ENCODE peak calls at places on chromosomes 5 and 9, in seven cellular contexts. One of them, this sample, is unnamed.

GRCh38 chr5:178551059-178551458 is 39.1 kb downstream of the COL23A1 start:
- DNase-seq in tibial nerve: no peak
- DNase-seq in K562: peak; percentile 29
- DNase-seq in sigmoid colon: no peak
- DNase-seq in A549: peak; percentile 16
- DNase-seq in stomach: no peak
- DNase-seq in H1: no peak
- DNase-seq in this sample: no peak

GRCh38 chr5:139864716-139865483 is 69.3 kb downstream of the PSD2 start:
- DNase-seq in tibial nerve: no peak
- DNase-seq in K562: no peak
- DNase-seq in sigmoid colon: no peak
- DNase-seq in A549: no peak
- DNase-seq in stomach: no peak
- DNase-seq in H1: no peak
- DNase-seq in this sample: no peak

GRCh38 chr5:142478116-142478515 is 153.3 kb upstream of the SPRY4 start:
- DNase-seq in tibial nerve: no peak
- DNase-seq in K562: no peak
- DNase-seq in sigmoid colon: no peak
- DNase-seq in A549: no peak
- DNase-seq in stomach: no peak
- DNase-seq in H1: no peak
- DNase-seq in this sample: no peak

GRCh38 chr5:141874262-141874964 is 3.8 kb downstream of the PCDH1 start:
- DNase-seq in tibial nerve: no peak
- DNase-seq in K562: no peak
- DNase-seq in sigmoid colon: no peak
- DNase-seq in A549: no peak
- DNase-seq in stomach: peak; percentile 72
- DNase-seq in H1: no peak
- DNase-seq in this sample: peak; percentile 87

GRCh38 chr9:86892576-86892975 is 54.7 kb downstream of the GAS1 start:
- DNase-seq in tibial nerve: no peak
- DNase-seq in K562: no peak
- DNase-seq in sigmoid colon: no peak
- DNase-seq in A549: no peak
- DNase-seq in stomach: no peak
- DNase-seq in H1: no peak
- DNase-seq in this sample: no peak

GRCh38 chr9:113178087-113178486 is 27.3 kb downstream of the SLC31A2 start:
- DNase-seq in tibial nerve: no peak
- DNase-seq in K562: no peak
- DNase-seq in sigmoid colon: no peak
- DNase-seq in A549: no peak
- DNase-seq in stomach: no peak
- DNase-seq in H1: no peak
- DNase-seq in this sample: no peak

GRCh38 chr9:85742630-85742928 is 825 bp upstream of the AGTPBP1 start:
- DNase-seq in tibial nerve: no peak
- DNase-seq in K562: no peak
- DNase-seq in sigmoid colon: no peak
- DNase-seq in A549: peak; percentile 20
- DNase-seq in stomach: no peak
- DNase-seq in H1: no peak
- DNase-seq in this sample: no peak

GRCh38 chr9:79026311-79026710 is 545.5 kb upstream of the TLE4 start:
- DNase-seq in tibial nerve: no peak
- DNase-seq in K562: no peak
- DNase-seq in sigmoid colon: no peak
- DNase-seq in A549: no peak
- DNase-seq in stomach: no peak
- DNase-seq in H1: no peak
- DNase-seq in this sample: no peak

GRCh38 chr9:123997665-123998277 is 13.8 kb upstream of the LHX2 start:
- DNase-seq in tibial nerve: peak; percentile 16
- DNase-seq in K562: no peak
- DNase-seq in sigmoid colon: no peak
- DNase-seq in A549: no peak
- DNase-seq in stomach: no peak
- DNase-seq in H1: peak; percentile 62
- DNase-seq in this sample: peak; percentile 56

GRCh38 chr9:93677061-93677571 is 100.7 kb downstream of the PHF2 start:
- DNase-seq in tibial nerve: no peak
- DNase-seq in K562: no peak
- DNase-seq in sigmoid colon: no peak
- DNase-seq in A549: no peak
- DNase-seq in stomach: peak; percentile 17
- DNase-seq in H1: peak; percentile 32
- DNase-seq in this sample: peak; percentile 5

GRCh38 chr5:24598926-24599325 is 45.9 kb downstream of the CDH10 start:
- DNase-seq in tibial nerve: no peak
- DNase-seq in K562: no peak
- DNase-seq in sigmoid colon: no peak
- DNase-seq in A549: no peak
- DNase-seq in stomach: no peak
- DNase-seq in H1: no peak
- DNase-seq in this sample: no peak

GRCh38 chr5:163434410-163434866 is 3.0 kb upstream of the CCNG1 start:
- DNase-seq in tibial nerve: no peak
- DNase-seq in K562: no peak
- DNase-seq in sigmoid colon: no peak
- DNase-seq in A549: peak; percentile 23
- DNase-seq in stomach: peak; percentile 34
- DNase-seq in H1: no peak
- DNase-seq in this sample: peak; percentile 45

GRCh38 chr5:142319560-142320426 is 5.0 kb downstream of the SPRY4 start:
- DNase-seq in tibial nerve: no peak
- DNase-seq in K562: no peak
- DNase-seq in sigmoid colon: no peak
- DNase-seq in A549: no peak
- DNase-seq in stomach: no peak
- DNase-seq in H1: no peak
- DNase-seq in this sample: no peak

GRCh38 chr5:33611882-33612281 is 171.1 kb downstream of the TARS1 start:
- DNase-seq in tibial nerve: no peak
- DNase-seq in K562: no peak
- DNase-seq in sigmoid colon: no peak
- DNase-seq in A549: no peak
- DNase-seq in stomach: no peak
- DNase-seq in H1: no peak
- DNase-seq in this sample: no peak

GRCh38 chr5:74670377-74671038 is 14.5 kb upstream of the HEXB start:
- DNase-seq in tibial nerve: no peak
- DNase-seq in K562: no peak
- DNase-seq in sigmoid colon: no peak
- DNase-seq in A549: no peak
- DNase-seq in stomach: no peak
- DNase-seq in H1: no peak
- DNase-seq in this sample: no peak

GRCh38 chr5:34699155-34700077 is 43.3 kb downstream of the RAI14 start:
- DNase-seq in tibial nerve: no peak
- DNase-seq in K562: peak; percentile 95
- DNase-seq in sigmoid colon: no peak
- DNase-seq in A549: no peak
- DNase-seq in stomach: peak; percentile 65
- DNase-seq in H1: no peak
- DNase-seq in this sample: peak; percentile 56

GRCh38 chr9:22210262-22210661 is 201.2 kb upstream of the CDKN2B start:
- DNase-seq in tibial nerve: no peak
- DNase-seq in K562: no peak
- DNase-seq in sigmoid colon: no peak
- DNase-seq in A549: peak; percentile 36
- DNase-seq in stomach: no peak
- DNase-seq in H1: no peak
- DNase-seq in this sample: no peak

GRCh38 chr5:91468643-91469422 is 85.7 kb upstream of the ARRDC3 start:
- DNase-seq in tibial nerve: no peak
- DNase-seq in K562: no peak
- DNase-seq in sigmoid colon: no peak
- DNase-seq in A549: no peak
- DNase-seq in stomach: no peak
- DNase-seq in H1: no peak
- DNase-seq in this sample: no peak

GRCh38 chr9:109498195-109499060 is at the start of gene PTPN3:
- DNase-seq in tibial nerve: no peak
- DNase-seq in K562: no peak
- DNase-seq in sigmoid colon: no peak
- DNase-seq in A549: peak; percentile 22
- DNase-seq in stomach: peak; percentile 40
- DNase-seq in H1: peak; percentile 61
- DNase-seq in this sample: peak; percentile 22

GRCh38 chr5:35316611-35317307 is 86.5 kb upstream of the PRLR start:
- DNase-seq in tibial nerve: no peak
- DNase-seq in K562: no peak
- DNase-seq in sigmoid colon: no peak
- DNase-seq in A549: no peak
- DNase-seq in stomach: no peak
- DNase-seq in H1: no peak
- DNase-seq in this sample: no peak

GRCh38 chr9:107480386-107480789 is 9.2 kb downstream of the KLF4 start:
- DNase-seq in tibial nerve: peak; percentile 57
- DNase-seq in K562: no peak
- DNase-seq in sigmoid colon: peak; percentile 79
- DNase-seq in A549: peak; percentile 38
- DNase-seq in stomach: no peak
- DNase-seq in H1: no peak
- DNase-seq in this sample: no peak

GRCh38 chr5:179301796-179302195 is 43.5 kb downstream of the ADAMTS2 start:
- DNase-seq in tibial nerve: no peak
- DNase-seq in K562: no peak
- DNase-seq in sigmoid colon: peak; percentile 62
- DNase-seq in A549: no peak
- DNase-seq in stomach: no peak
- DNase-seq in H1: no peak
- DNase-seq in this sample: no peak

GRCh38 chr5:154849261-154849660 is 1.1 kb downstream of the FAXDC2 start:
- DNase-seq in tibial nerve: no peak
- DNase-seq in K562: no peak
- DNase-seq in sigmoid colon: no peak
- DNase-seq in A549: no peak
- DNase-seq in stomach: no peak
- DNase-seq in H1: no peak
- DNase-seq in this sample: no peak

GRCh38 chr5:154857091-154857533 is 1.3 kb upstream of the CNOT8 start:
- DNase-seq in tibial nerve: peak; percentile 80
- DNase-seq in K562: no peak
- DNase-seq in sigmoid colon: no peak
- DNase-seq in A549: no peak
- DNase-seq in stomach: peak; percentile 82
- DNase-seq in H1: no peak
- DNase-seq in this sample: peak; percentile 81

GRCh38 chr5:154849791-154850201 is 607 bp downstream of the FAXDC2 start:
- DNase-seq in tibial nerve: no peak
- DNase-seq in K562: no peak
- DNase-seq in sigmoid colon: no peak
- DNase-seq in A549: no peak
- DNase-seq in stomach: no peak
- DNase-seq in H1: no peak
- DNase-seq in this sample: no peak

GRCh38 chr5:154850255-154851062 is at the start of gene FAXDC2:
- DNase-seq in tibial nerve: peak; percentile 85
- DNase-seq in K562: peak; percentile 72
- DNase-seq in sigmoid colon: peak; percentile 93
- DNase-seq in A549: no peak
- DNase-seq in stomach: peak; percentile 61
- DNase-seq in H1: peak; percentile 68
- DNase-seq in this sample: peak; percentile 48

GRCh38 chr5:154851351-154851750 is 948 bp upstream of the FAXDC2 start:
- DNase-seq in tibial nerve: no peak
- DNase-seq in K562: no peak
- DNase-seq in sigmoid colon: no peak
- DNase-seq in A549: no peak
- DNase-seq in stomach: no peak
- DNase-seq in H1: no peak
- DNase-seq in this sample: no peak
- H3K27ac ChIP-seq in tibial nerve: peak overlapping the region; percentile 89
- H3K27ac ChIP-seq in K562: no peak overlapping the region
- H3K27ac ChIP-seq in sigmoid colon: peak overlapping the region; percentile 84
- H3K27ac ChIP-seq in A549: no peak overlapping the region
- H3K27ac ChIP-seq in stomach: no peak overlapping the region
- H3K27ac ChIP-seq in H1: no peak overlapping the region
- H3K27ac ChIP-seq in this sample: peak overlapping the region; percentile 84

GRCh38 chr5:127839072-127839471 is 135.9 kb downstream of the CCDC192 start:
- DNase-seq in tibial nerve: no peak
- DNase-seq in K562: no peak
- DNase-seq in sigmoid colon: no peak
- DNase-seq in A549: no peak
- DNase-seq in stomach: no peak
- DNase-seq in H1: no peak
- DNase-seq in this sample: no peak
- TF ChIP-seq EP300 in tibial nerve: no peak
- TF ChIP-seq EP300 in K562: no peak
- TF ChIP-seq EP300 in sigmoid colon: no peak
- TF ChIP-seq EP300 in A549: no peak
- TF ChIP-seq EP300 in stomach: no peak
- TF ChIP-seq EP300 in H1: no peak
- TF ChIP-seq EP300 in this sample: no peak

DNA sequence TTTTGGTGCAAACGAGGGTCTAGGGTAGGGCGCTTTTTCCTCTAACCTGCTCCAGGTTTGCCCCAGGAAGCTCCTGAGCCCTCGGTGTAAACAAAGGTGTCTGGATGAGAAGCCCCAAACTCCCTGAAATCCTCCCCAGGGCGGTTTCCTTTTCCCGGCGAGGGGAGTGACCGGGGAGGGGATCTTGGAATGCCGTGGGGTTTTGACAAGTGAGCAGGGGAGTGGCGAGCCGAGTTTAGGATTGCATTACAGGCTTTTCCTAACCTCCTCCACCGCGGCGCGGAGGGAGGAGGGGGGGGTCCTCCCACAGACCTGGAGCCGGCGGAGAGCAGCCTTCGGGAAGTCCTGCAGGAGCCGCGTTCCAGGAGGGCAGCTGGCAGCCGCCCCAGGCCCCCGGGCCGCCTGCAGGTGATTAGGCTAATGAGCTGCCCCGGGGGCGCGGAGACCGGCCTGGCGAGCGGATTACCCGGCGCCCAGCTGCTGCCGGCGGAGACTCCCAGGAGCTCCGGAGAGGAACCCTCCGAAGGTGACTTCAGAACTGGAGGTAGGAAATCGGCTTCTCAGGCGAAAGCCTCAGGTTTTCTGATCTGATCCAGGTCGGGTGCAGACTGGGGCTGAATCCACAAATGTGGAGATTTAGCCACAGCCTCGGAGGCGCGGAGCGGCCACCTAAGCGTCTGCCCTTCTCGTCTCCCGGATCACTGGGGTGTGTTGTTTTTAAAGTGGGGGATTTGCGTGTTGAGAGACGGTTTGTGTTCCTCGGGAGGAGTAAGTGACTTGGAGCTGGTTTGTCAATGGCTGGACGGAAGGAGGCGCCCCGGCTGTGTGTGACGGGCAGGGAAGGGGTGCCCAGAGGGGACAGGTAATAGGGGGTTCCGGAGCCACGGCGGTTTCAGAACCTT is 215.9 kb downstream of the PDZD2 start:
- DNase-seq in tibial nerve: peak; percentile 46
- DNase-seq in K562: no peak
- DNase-seq in sigmoid colon: peak; percentile 74
- DNase-seq in A549: peak; percentile 20
- DNase-seq in stomach: peak; percentile 50
- DNase-seq in H1: peak; percentile 82
- DNase-seq in this sample: no peak
- TF ChIP-seq CTCF in tibial nerve: no peak
- TF ChIP-seq CTCF in K562: no peak
- TF ChIP-seq CTCF in sigmoid colon: no peak
- TF ChIP-seq CTCF in A549: peak; percentile 45
- TF ChIP-seq CTCF in stomach: no peak
- TF ChIP-seq CTCF in H1: peak; percentile 51
- TF ChIP-seq CTCF in this sample: no peak

GRCh38 chr5:96716007-96716406 is 53.8 kb downstream of the CAST start:
- DNase-seq in tibial nerve: no peak
- DNase-seq in K562: no peak
- DNase-seq in sigmoid colon: no peak
- DNase-seq in A549: no peak
- DNase-seq in stomach: no peak
- DNase-seq in H1: no peak
- DNase-seq in this sample: no peak
- H3K27ac ChIP-seq in tibial nerve: peak overlapping the region; percentile 60
- H3K27ac ChIP-seq in K562: no peak overlapping the region
- H3K27ac ChIP-seq in sigmoid colon: no peak overlapping the region
- H3K27ac ChIP-seq in A549: no peak overlapping the region
- H3K27ac ChIP-seq in stomach: no peak overlapping the region
- H3K27ac ChIP-seq in H1: no peak overlapping the region
- H3K27ac ChIP-seq in this sample: peak overlapping the region; percentile 87